ENCODE peak calls at places on chromosomes 2 and 18, in ten cellular contexts. L is dorsolateral prefrontal cortex; K is naive thymus-derived CD4-positive, alpha-beta T cell; A is HCT116; R is astrocyte; S is right cardiac atrium; J is heart right ventricle; Y is OCI-LY7; X is AG04450; U is GM23338. P is an unnamed sample.

GRCh38 chr18:31825772-31826171 is 65.1 kb upstream of the SLC25A52 start:
- DNase-seq in L (no peak), S (no peak), Y (no peak), R (no peak), K (no peak), X (no peak), U (peak; percentile 96), A (no peak), J (no peak), P (no peak)

GRCh38 chr2:191635333-191636234 is 42.4 kb upstream of the NABP1 start:
- DNase-seq in U (no peak), R (peak; percentile 95), K (no peak), A (peak; percentile 13), Y (no peak), X (peak; percentile 78), J (no peak), S (no peak), L (no peak), P (no peak)

GRCh38 chr2:219886615-219887014 is 259.2 kb downstream of the SLC4A3 start:
- DNase-seq in K (no peak), J (no peak), A (no peak), R (no peak), U (peak; percentile 50), S (no peak), L (no peak), X (no peak), Y (no peak), P (no peak)

GRCh38 chr2:44810892-44811530 is 130.5 kb upstream of the SIX3 start:
- DNase-seq in Y (no peak), L (no peak), X (no peak), S (no peak), U (peak; percentile 20), J (no peak), K (no peak), R (no peak), A (no peak), P (no peak)

GRCh38 chr18:50465211-50466153 is 90.6 kb downstream of the SKA1 start:
- DNase-seq in A (no peak), U (no peak), Y (no peak), L (no peak), S (no peak), K (no peak), J (no peak), X (no peak), R (no peak), P (no peak)

GRCh38 chr2:110852541-110853263 is 120.3 kb downstream of the ACOXL start:
- DNase-seq in K (no peak), L (no peak), R (no peak), A (no peak), Y (no peak), U (no peak), J (no peak), X (no peak), S (no peak), P (no peak)

GRCh38 chr2:48607307-48608014 is 10.2 kb upstream of the GTF2A1L start:
- DNase-seq in X (no peak), A (peak; percentile 68), K (no peak), R (peak; percentile 21), S (no peak), L (no peak), Y (no peak), U (no peak), J (no peak), P (no peak)

GRCh38 chr2:236338495-236339184 is 74.4 kb upstream of the ASB18 start:
- DNase-seq in L (no peak), U (peak; percentile 57), R (peak; percentile 48), K (no peak), J (peak; percentile 41), A (no peak), Y (no peak), S (peak; percentile 48), X (no peak), P (no peak)

GRCh38 chr2:145006957-145007672 is 487.2 kb upstream of the ZEB2 start:
- DNase-seq in K (no peak), R (peak; percentile 99), L (no peak), A (no peak), X (peak; percentile 78), J (peak; percentile 25), U (no peak), S (peak; percentile 74), Y (no peak), P (no peak)

GRCh38 chr2:146527166-146527565 is 1317.7 kb upstream of the ACVR2A start:
- DNase-seq in A (no peak), R (peak; percentile 71), S (no peak), K (no peak), U (no peak), L (no peak), X (no peak), J (no peak), Y (no peak), P (no peak)

GRCh38 chr2:213238753-213239591 is 45.3 kb upstream of the SPAG16 start:
- DNase-seq in X (peak; percentile 72), R (peak; percentile 95), L (no peak), J (no peak), Y (no peak), U (no peak), S (peak; percentile 50), K (no peak), A (peak; percentile 36), P (no peak)

GRCh38 chr2:86789687-86790133 is 1.0 kb downstream of the CD8A start:
- DNase-seq in J (no peak), R (no peak), S (no peak), K (no peak), A (no peak), U (peak; percentile 48), L (no peak), Y (no peak), X (no peak), P (no peak)

GRCh38 chr2:233173115-233173514 is 78.4 kb upstream of the ATG16L1 start:
- DNase-seq in L (no peak), Y (no peak), X (no peak), U (no peak), A (no peak), K (no peak), S (no peak), R (no peak), J (no peak), P (no peak)

GRCh38 chr18:49648326-49648725 is 86.5 kb downstream of the LIPG start:
- DNase-seq in R (no peak), L (no peak), J (peak; percentile 24), U (no peak), S (peak; percentile 44), Y (no peak), A (no peak), X (no peak), K (no peak), P (peak; percentile 34)

GRCh38 chr2:27431395-27431794 is 3.0 kb downstream of the NRBP1 start:
- DNase-seq in U (no peak), L (no peak), Y (no peak), S (no peak), J (no peak), X (no peak), R (peak; percentile 54), K (no peak), A (no peak), P (no peak)

GRCh38 chr2:237202288-237203030 is 116.8 kb downstream of the COPS8 start:
- DNase-seq in R (no peak), Y (no peak), A (no peak), U (no peak), X (no peak), S (no peak), J (no peak), L (no peak), K (no peak), P (no peak)

GRCh38 chr2:118706371-118706770 is 141.1 kb downstream of the EN1 start:
- DNase-seq in U (no peak), S (no peak), J (no peak), A (no peak), L (no peak), Y (no peak), K (no peak), R (no peak), X (no peak), P (no peak)

GRCh38 chr18:13635046-13635445 is 91.3 kb downstream of the FAM210A start:
- DNase-seq in R (no peak), K (no peak), S (no peak), J (peak; percentile 57), U (no peak), Y (no peak), X (no peak), A (no peak), L (no peak), P (no peak)
- H3K27ac ChIP-seq in R (no peak overlapping the region), K (no peak overlapping the region), S (no peak overlapping the region), J (peak overlapping the region; percentile 38), U (no peak overlapping the region), Y (no peak overlapping the region), X (no peak overlapping the region), A (no peak overlapping the region), L (peak overlapping the region; percentile 70), P (no peak overlapping the region)

GRCh38 chr18:24421831-24422230 is 4.6 kb upstream of the IMPACT start:
- DNase-seq in A (no peak), Y (no peak), U (no peak), L (no peak), S (no peak), K (no peak), R (no peak), X (no peak), J (no peak), P (no peak)
- H3K27ac ChIP-seq in A (no peak overlapping the region), Y (no peak overlapping the region), U (no peak overlapping the region), L (no peak overlapping the region), S (no peak overlapping the region), K (no peak overlapping the region), R (no peak overlapping the region), X (no peak overlapping the region), J (no peak overlapping the region), P (no peak overlapping the region)

GRCh38 chr2:100981011-100981410 is 21.1 kb upstream of the RPL31 start:
- DNase-seq in J (no peak), R (no peak), A (no peak), S (no peak), L (no peak), Y (no peak), X (no peak), K (no peak), U (no peak), P (no peak)

GRCh38 chr2:100977511-100977910 is 24.6 kb upstream of the RPL31 start:
- DNase-seq in J (no peak), R (no peak), L (no peak), Y (no peak), K (no peak), A (no peak), U (no peak), X (no peak), S (no peak), P (no peak)

GRCh38 chr2:100980046-100980445 is 22.0 kb upstream of the RPL31 start:
- DNase-seq in J (no peak), Y (no peak), U (peak; percentile 56), R (no peak), A (no peak), S (no peak), L (no peak), X (no peak), K (no peak), P (no peak)

GRCh38 chr2:100976634-100977391 is 25.3 kb upstream of the RPL31 start:
- DNase-seq in L (no peak), A (no peak), S (no peak), U (no peak), Y (peak; percentile 52), K (no peak), X (no peak), R (peak; percentile 84), J (no peak), P (no peak)

GRCh38 chr2:100978582-100979051 is 23.5 kb upstream of the RPL31 start:
- DNase-seq in A (no peak), S (peak; percentile 50), Y (peak; percentile 6), U (no peak), R (peak; percentile 59), K (no peak), L (no peak), X (peak; percentile 51), J (no peak), P (no peak)
- H3K27ac ChIP-seq in A (no peak overlapping the region), S (no peak overlapping the region), Y (no peak overlapping the region), U (no peak overlapping the region), R (peak overlapping the region; percentile 31), K (no peak overlapping the region), L (no peak overlapping the region), X (peak overlapping the region; percentile 91), J (no peak overlapping the region), P (no peak overlapping the region)

GRCh38 chr2:195392446-195393336 is 264.3 kb upstream of the SLC39A10 start:
- DNase-seq in S (no peak), A (no peak), Y (no peak), L (no peak), K (no peak), U (no peak), J (no peak), R (no peak), X (no peak), P (no peak)
- H3K27ac ChIP-seq in S (no peak overlapping the region), A (no peak overlapping the region), Y (no peak overlapping the region), L (no peak overlapping the region), K (no peak overlapping the region), U (no peak overlapping the region), J (no peak overlapping the region), R (no peak overlapping the region), X (no peak overlapping the region), P (no peak overlapping the region)